ENCODE peak calls at places on chromosomes 5 and 9, in four cellular contexts. N, B, O and X are unnamed samples. For H3K9me3, the result is how much of the 10 kb centered on the place peaks cover.

GRCh38 chr5:59264641-59265245 is 628.8 kb downstream of the PDE4D start:
- DNase-seq in O (no peak), B (no peak), N (no peak), X (no peak)

GRCh38 chr5:120367896-120368634 is 96.0 kb upstream of the PRR16 start:
- DNase-seq in B (no peak), O (peak), N (no peak), X (no peak)

GRCh38 chr9:8052991-8053390 is 253.4 kb upstream of the DMAC1 start:
- DNase-seq in B (no peak), N (no peak), O (no peak), X (no peak)

GRCh38 chr5:135337064-135337463 is 62.0 kb downstream of the MACROH2A1 start:
- DNase-seq in O (no peak), B (no peak), N (no peak), X (no peak)

GRCh38 chr5:137217599-137218200 is 281.4 kb downstream of the SPOCK1 start:
- DNase-seq in O (no peak), N (no peak), B (no peak), X (no peak)

GRCh38 chr9:8366161-8366926 is 566.8 kb upstream of the DMAC1 start:
- DNase-seq in N (no peak), B (no peak), O (no peak), X (no peak)

GRCh38 chr5:66169534-66169933 is 25.4 kb downstream of the SREK1 start:
- DNase-seq in B (no peak), O (no peak), N (no peak), X (no peak)

GRCh38 chr9:16532681-16533450 is 337.6 kb downstream of the BNC2 start:
- DNase-seq in B (no peak), N (peak), O (no peak), X (no peak)

GRCh38 chr9:8284835-8285234 is 485.3 kb upstream of the DMAC1 start:
- DNase-seq in N (no peak), O (no peak), B (no peak), X (no peak)

GRCh38 chr9:136728548-136729123 is 14.1 kb downstream of the LCN10 start:
- DNase-seq in B (no peak), N (no peak), O (peak), X (no peak)

GRCh38 chr5:119074419-119074818 is 3.5 kb downstream of the DMXL1 start:
- DNase-seq in B (no peak), O (no peak), N (no peak), X (no peak)

GRCh38 chr5:132489871-132490483 is 596 bp downstream of the IRF1 start:
- DNase-seq in O (peak), N (peak), B (peak), X (peak)

GRCh38 chr5:1453613-1454012 is 8.4 kb upstream of the SLC6A3 start:
- DNase-seq in N (no peak), B (no peak), O (no peak), X (no peak)
- H3K9me3 ChIP-seq in N (half or more), B (under half), O (under half), X (under half)

GRCh38 chr5:96957125-96958041 is 21.5 kb downstream of the LNPEP start:
- DNase-seq in N (no peak), O (no peak), B (no peak), X (no peak)
- H3K9me3 ChIP-seq in N (under half), O (under half), B (under half), X (under half)

GRCh38 chr5:45336464-45336863 is 359.7 kb downstream of the HCN1 start:
- DNase-seq in N (no peak), B (no peak), O (no peak), X (no peak)

GRCh38 chr5:45334939-45335338 is 361.2 kb downstream of the HCN1 start:
- DNase-seq in O (no peak), B (no peak), N (no peak), X (no peak)

GRCh38 chr5:45335346-45335745 is 360.8 kb downstream of the HCN1 start:
- DNase-seq in N (no peak), O (no peak), B (no peak), X (no peak)

DNA sequence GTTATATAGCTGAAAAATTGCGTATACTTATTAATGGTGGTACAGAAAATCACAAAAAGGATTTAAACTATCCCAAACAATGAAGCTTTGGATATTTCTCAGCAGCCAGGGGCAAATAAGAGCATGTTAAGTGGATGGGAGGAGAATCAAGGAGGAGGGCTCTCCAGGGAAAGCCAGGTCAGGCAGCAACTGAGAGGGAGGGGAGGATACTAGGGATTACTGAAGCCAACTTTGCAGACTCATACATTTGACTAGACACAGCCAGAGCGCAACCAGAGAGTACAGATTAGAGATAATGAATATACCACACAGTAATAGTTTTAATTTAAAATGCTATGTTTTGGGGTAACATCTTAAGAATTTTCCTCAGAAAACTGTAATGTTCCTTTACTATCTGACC is 360.2 kb downstream of the HCN1 start:
- DNase-seq in B (no peak), O (no peak), N (no peak), X (no peak)
- H3K9me3 ChIP-seq in B (under half), O (under half), N (under half), X (under half)

DNA sequence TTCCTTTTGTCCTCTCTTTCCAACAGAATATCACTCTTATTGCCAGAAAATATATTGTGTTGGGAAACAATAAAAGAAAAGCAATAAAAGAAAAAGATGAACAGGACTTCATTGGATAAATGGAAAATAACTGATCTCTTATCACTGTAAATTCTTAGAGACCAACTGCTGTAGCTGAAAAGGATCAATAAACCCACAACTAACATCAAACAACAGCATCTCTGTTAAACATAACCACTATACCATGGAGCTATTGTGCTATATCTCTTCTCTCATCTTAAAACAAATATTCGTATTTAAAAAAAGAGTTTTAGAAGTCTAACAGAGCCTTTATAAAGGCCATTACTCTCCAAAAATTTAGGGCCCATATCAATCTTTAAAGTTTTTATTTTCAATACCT is 502.4 kb downstream of the TMEM232 start:
- DNase-seq in O (no peak), B (no peak), N (no peak), X (no peak)
- H3K9me3 ChIP-seq in O (half or more), B (under half), N (under half), X (under half)